ENCODE peak calls at places on chromosomes 16 and 17, in ten cellular contexts. I, P, C, W, U, Z, G, D, K and M are unnamed samples.

GRCh38 chr17:17770371-17771059 is 66.3 kb downstream of the SREBF1 start:
- DNase-seq in P (no peak), I (no peak), U (no peak), Z (no peak), C (no peak), G (no peak), K (no peak), D (no peak), W (no peak), M (no peak)

GRCh38 chr16:17780181-17780580 is 309.4 kb upstream of the XYLT1 start:
- DNase-seq in Z (no peak), U (no peak), I (no peak), P (no peak), G (no peak), D (no peak), W (no peak), K (no peak), C (no peak), M (no peak)

GRCh38 chr17:77281024-77281903 is 140.5 kb downstream of the SEC14L1 start:
- DNase-seq in I (no peak), W (no peak), D (peak; percentile 88), P (peak; percentile 13), C (peak; percentile 87), K (no peak), Z (peak; percentile 43), G (peak; percentile 70), U (peak; percentile 66), M (peak; percentile 98)

GRCh38 chr17:36027776-36028175 is 10.0 kb upstream of the CCL23 start:
- DNase-seq in U (no peak), P (no peak), D (no peak), W (no peak), I (no peak), G (no peak), Z (no peak), K (no peak), C (no peak), M (no peak)

GRCh38 chr17:55588858-55589257 is 77.6 kb upstream of the SMIM36 start:
- DNase-seq in D (no peak), K (no peak), I (no peak), U (no peak), C (no peak), G (no peak), P (peak; percentile 68), Z (no peak), W (no peak), M (no peak)

GRCh38 chr17:48322060-48322459 is 108.0 kb downstream of the SKAP1 start:
- DNase-seq in W (no peak), C (peak; percentile 16), P (peak; percentile 40), K (no peak), I (no peak), G (no peak), D (no peak), Z (no peak), U (no peak), M (no peak)

GRCh38 chr16:7321661-7322060 is 11.0 kb upstream of the RBFOX1 start:
- DNase-seq in P (no peak), K (no peak), G (no peak), Z (no peak), C (peak; percentile 1), I (no peak), D (no peak), W (no peak), U (no peak), M (no peak)

GRCh38 chr16:3945751-3946603 is 65.5 kb upstream of the CREBBP start:
- DNase-seq in K (peak; percentile 33), C (no peak), U (peak; percentile 79), Z (no peak), G (no peak), W (peak; percentile 96), P (peak; percentile 99), I (no peak), D (no peak), M (no peak)

GRCh38 chr16:27214084-27214961 is 11.0 kb downstream of the KDM8 start:
- DNase-seq in C (no peak), U (no peak), G (no peak), W (no peak), K (no peak), Z (no peak), P (no peak), D (no peak), I (no peak), M (no peak)

DNA sequence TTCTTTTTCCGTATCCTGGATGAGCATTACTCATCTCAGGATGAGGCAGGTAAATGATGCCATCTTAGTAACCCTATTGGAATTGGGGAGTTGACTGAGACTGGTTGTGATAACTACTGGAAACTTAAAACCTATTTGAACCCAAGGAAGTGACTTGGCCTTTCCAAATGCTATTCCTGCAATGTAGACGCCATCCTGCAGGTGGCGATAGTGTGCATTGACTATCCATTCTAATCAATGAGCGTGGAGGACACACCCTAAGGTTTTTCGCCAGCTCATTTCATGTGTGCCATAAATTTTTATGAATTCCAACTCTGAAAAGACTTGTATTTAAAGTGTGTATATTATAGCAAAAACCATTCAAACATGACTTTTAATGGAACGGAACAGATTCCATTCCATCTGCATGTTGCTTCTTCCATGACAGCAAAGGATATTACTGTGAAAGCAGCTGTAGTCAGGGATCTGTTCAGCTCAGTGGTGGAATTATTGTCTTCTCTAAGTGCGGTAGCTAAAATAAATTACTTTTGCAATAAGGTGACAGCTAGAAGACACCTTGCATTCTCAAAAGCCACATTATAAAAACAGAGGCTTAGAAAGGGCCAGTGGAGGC is 55.3 kb downstream of the SYT17 start:
- DNase-seq in P (no peak), G (no peak), Z (no peak), U (peak; percentile 16), C (peak; percentile 41), W (no peak), I (no peak), D (peak; percentile 65), K (peak; percentile 42), M (no peak)
- TF ChIP-seq CTCF in P (peak; percentile 47), G (peak; percentile 67), Z (peak; percentile 39), U (peak; percentile 73), C (peak; percentile 94), W (peak; percentile 44), I (peak; percentile 39), D (peak; percentile 88), K (peak; percentile 31), M (peak; percentile 55)

DNA sequence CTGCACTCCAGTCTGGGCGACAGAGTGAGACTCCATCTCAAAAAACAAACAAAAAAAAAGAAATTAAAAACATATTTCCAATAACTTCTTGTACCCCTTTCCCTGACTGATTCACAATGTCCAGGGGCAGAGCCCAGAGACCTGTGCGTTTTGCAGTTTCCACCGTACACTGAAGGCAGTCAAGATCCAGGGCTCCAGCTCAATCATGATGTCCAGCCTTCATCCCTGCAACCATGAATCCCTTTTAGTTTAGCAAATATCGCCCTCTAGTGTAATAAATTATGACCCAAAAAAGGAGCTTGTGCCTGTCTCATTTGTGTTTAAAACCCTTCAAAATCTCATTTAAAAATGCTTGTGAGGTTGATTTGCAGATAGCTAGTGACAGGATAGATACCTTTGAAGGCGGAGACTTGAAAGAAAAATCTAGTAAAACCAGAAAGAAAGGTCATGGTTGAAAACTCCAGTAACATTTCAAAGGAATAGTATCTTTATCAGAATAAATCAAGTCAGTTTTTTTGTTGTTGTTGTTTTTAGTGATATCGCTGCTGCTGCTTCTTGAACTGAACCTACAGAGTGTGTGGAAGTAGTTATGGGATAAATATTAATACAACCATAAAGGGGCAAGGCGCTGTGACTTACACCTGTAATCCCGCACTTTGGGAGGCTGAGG is 3.7 kb upstream of the ERN1 start:
- DNase-seq in U (peak; percentile 54), I (no peak), P (peak; percentile 64), C (peak; percentile 87), Z (no peak), G (peak; percentile 44), D (peak; percentile 81), W (no peak), K (peak; percentile 75), M (peak; percentile 66)
- TF ChIP-seq CTCF in U (peak; percentile 64), I (peak; percentile 68), P (peak; percentile 69), C (peak; percentile 91), Z (peak; percentile 77), G (peak; percentile 44), D (peak; percentile 78), W (peak; percentile 58), K (peak; percentile 97), M (peak; percentile 58)

GRCh38 chr17:2837147-2837561 is 40.9 kb downstream of the RAP1GAP2 start:
- DNase-seq in C (peak; percentile 78), P (no peak), G (peak; percentile 50), U (no peak), Z (no peak), K (no peak), D (no peak), W (no peak), I (no peak), M (peak; percentile 79)
- TF ChIP-seq CTCF in C (peak; percentile 68), P (no peak), G (peak; percentile 57), U (no peak), Z (no peak), K (no peak), D (no peak), W (no peak), I (no peak), M (peak; percentile 52)

GRCh38 chr17:80826346-80826954 is 165.2 kb upstream of the CHMP6 start:
- DNase-seq in K (no peak), P (no peak), Z (no peak), D (no peak), W (no peak), U (no peak), I (no peak), G (no peak), C (no peak), M (no peak)

GRCh38 chr17:80827646-80828643 is 163.7 kb upstream of the CHMP6 start:
- DNase-seq in K (no peak), U (no peak), C (peak; percentile 39), G (no peak), I (no peak), W (no peak), P (no peak), Z (no peak), D (peak; percentile 79), M (no peak)

GRCh38 chr17:80825471-80826345 is 165.9 kb upstream of the CHMP6 start:
- DNase-seq in W (no peak), K (no peak), Z (no peak), C (no peak), D (no peak), G (no peak), U (no peak), P (no peak), I (no peak), M (no peak)

GRCh38 chr17:80829166-80829813 is 162.4 kb upstream of the CHMP6 start:
- DNase-seq in K (no peak), U (no peak), I (no peak), W (no peak), D (no peak), P (no peak), G (no peak), Z (no peak), C (no peak), M (no peak)

DNA sequence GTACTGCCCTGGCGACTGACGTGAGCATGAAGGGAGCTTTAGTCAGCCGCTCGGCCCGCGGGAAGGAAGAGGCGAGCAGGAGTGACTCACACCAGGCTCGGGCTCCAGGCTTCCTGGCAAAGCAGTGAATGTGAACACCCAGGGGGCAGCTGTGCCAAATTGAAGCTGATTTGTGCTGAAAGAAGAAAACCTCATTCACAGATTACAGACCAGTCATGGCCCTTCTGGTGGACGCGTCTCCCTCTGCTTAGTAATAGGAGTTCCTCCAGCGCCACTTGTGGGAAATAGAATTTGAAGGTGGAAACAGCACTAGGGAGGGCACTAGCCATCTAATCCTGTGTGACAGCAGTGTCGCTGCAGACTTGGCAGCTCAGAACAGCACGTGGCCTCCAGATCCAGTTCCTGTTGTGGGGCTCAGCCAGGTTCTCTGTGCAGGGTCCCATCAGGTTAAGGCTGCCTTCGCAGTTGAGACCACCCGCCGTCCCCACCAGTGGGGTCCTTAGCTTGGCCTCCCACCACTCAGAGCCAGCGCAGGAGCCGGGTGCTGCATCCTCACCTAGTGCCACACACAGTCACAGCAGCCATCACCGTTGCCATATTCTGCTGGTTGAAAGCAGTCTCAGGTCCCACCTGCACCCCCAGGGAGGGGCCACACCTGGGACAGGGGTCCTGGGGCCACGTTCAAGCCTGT is 164.5 kb upstream of the CHMP6 start:
- DNase-seq in P (peak; percentile 96), W (peak; percentile 94), Z (no peak), I (no peak), D (peak; percentile 39), U (peak; percentile 86), C (no peak), K (no peak), G (no peak), M (no peak)
- TF ChIP-seq CTCF in P (peak; percentile 42), W (no peak), Z (no peak), I (no peak), D (no peak), U (no peak), C (no peak), K (no peak), G (no peak), M (no peak)